ENCODE peak calls at places on chromosomes 2 and 18, in ten cellular contexts. T, K, R, H, E, F, Q, L, S and M are unnamed samples.

GRCh38 chr2:175439416-175439815 is 257.9 kb upstream of the ATP5MC3 start:
- DNase-seq in T (no peak), K (no peak), R (no peak), H (no peak), E (no peak), F (no peak), Q (no peak), L (no peak), S (no peak), M (no peak)

GRCh38 chr2:136242687-136243277 is 124.8 kb upstream of the CXCR4 start:
- DNase-seq in T (peak; percentile 78), K (no peak), R (no peak), H (no peak), E (no peak), F (peak; percentile 13), Q (no peak), L (no peak), S (peak; percentile 20), M (peak; percentile 16)

GRCh38 chr2:118913805-118914645 is 28.0 kb upstream of the MARCO start:
- DNase-seq in T (no peak), K (no peak), R (no peak), H (no peak), E (no peak), F (no peak), Q (peak; percentile 13), L (no peak), S (no peak), M (peak; percentile 52)

GRCh38 chr18:9688036-9688741 is 19.9 kb upstream of the RAB31 start:
- DNase-seq in T (no peak), K (no peak), R (no peak), H (no peak), E (no peak), F (no peak), Q (no peak), L (no peak), S (peak; percentile 91), M (peak; percentile 69)

GRCh38 chr2:121321476-121321875 is 36.5 kb upstream of the TFCP2L1 start:
- DNase-seq in T (peak; percentile 25), K (no peak), R (no peak), H (no peak), E (no peak), F (no peak), Q (no peak), L (no peak), S (no peak), M (no peak)

GRCh38 chr18:59057969-59058368 is 81.7 kb upstream of the SEC11C start:
- DNase-seq in T (no peak), K (no peak), R (no peak), H (no peak), E (peak; percentile 20), F (no peak), Q (peak; percentile 78), L (no peak), S (peak; percentile 21), M (peak; percentile 87)

GRCh38 chr2:85554980-85555612 is 6.2 kb downstream of the GGCX start:
- DNase-seq in T (no peak), K (no peak), R (no peak), H (no peak), E (no peak), F (no peak), Q (no peak), L (no peak), S (no peak), M (no peak)

GRCh38 chr2:28716265-28716865 is 35.3 kb upstream of the PPP1CB start:
- DNase-seq in T (no peak), K (peak; percentile 98), R (peak; percentile 83), H (no peak), E (peak; percentile 83), F (peak; percentile 26), Q (peak; percentile 89), L (peak; percentile 66), S (peak; percentile 93), M (peak; percentile 98)

GRCh38 chr18:50117876-50118275 is 77.1 kb downstream of the MYO5B start:
- DNase-seq in T (no peak), K (no peak), R (no peak), H (no peak), E (no peak), F (no peak), Q (no peak), L (no peak), S (no peak), M (no peak)

GRCh38 chr18:10025756-10026290 is 112.0 kb downstream of the VAPA start:
- DNase-seq in T (no peak), K (no peak), R (no peak), H (peak; percentile 18), E (no peak), F (no peak), Q (no peak), L (no peak), S (no peak), M (no peak)

GRCh38 chr2:208437755-208438154 is 31.2 kb downstream of the PTH2R start:
- DNase-seq in T (no peak), K (no peak), R (no peak), H (no peak), E (no peak), F (no peak), Q (no peak), L (no peak), S (no peak), M (no peak)

GRCh38 chr18:56835331-56835730 is 184.2 kb downstream of the WDR7 start:
- DNase-seq in T (no peak), K (no peak), R (no peak), H (no peak), E (no peak), F (no peak), Q (peak; percentile 6), L (no peak), S (peak; percentile 50), M (no peak)

GRCh38 chr2:10982931-10983701 is 71.4 kb downstream of the KCNF1 start:
- DNase-seq in T (no peak), K (peak; percentile 63), R (peak; percentile 42), H (no peak), E (no peak), F (no peak), Q (no peak), L (peak; percentile 92), S (no peak), M (no peak)

GRCh38 chr2:23828256-23828980 is 98.5 kb downstream of the ATAD2B start:
- DNase-seq in T (no peak), K (peak; percentile 29), R (no peak), H (no peak), E (peak; percentile 26), F (no peak), Q (peak; percentile 34), L (no peak), S (peak; percentile 72), M (no peak)

GRCh38 chr18:26056291-26056690 is 34.1 kb downstream of the SS18 start:
- DNase-seq in T (no peak), K (no peak), R (no peak), H (no peak), E (no peak), F (no peak), Q (peak; percentile 29), L (no peak), S (peak; percentile 78), M (peak; percentile 64)

GRCh38 chr2:38565333-38565732 is 37.4 kb downstream of the HNRNPLL start:
- DNase-seq in T (no peak), K (no peak), R (no peak), H (no peak), E (no peak), F (no peak), Q (no peak), L (no peak), S (no peak), M (no peak)

GRCh38 chr2:38574278-38574677 is 28.4 kb downstream of the HNRNPLL start:
- DNase-seq in T (no peak), K (no peak), R (no peak), H (no peak), E (no peak), F (no peak), Q (no peak), L (no peak), S (no peak), M (no peak)

GRCh38 chr2:38568724-38569478 is 33.8 kb downstream of the HNRNPLL start:
- DNase-seq in T (no peak), K (no peak), R (no peak), H (no peak), E (no peak), F (no peak), Q (no peak), L (no peak), S (no peak), M (no peak)

GRCh38 chr2:38572167-38572566 is 30.6 kb downstream of the HNRNPLL start:
- DNase-seq in T (no peak), K (peak; percentile 43), R (no peak), H (no peak), E (no peak), F (peak; percentile 10), Q (peak; percentile 76), L (no peak), S (peak; percentile 82), M (peak; percentile 93)

GRCh38 chr2:38571186-38571585 is 31.5 kb downstream of the HNRNPLL start:
- DNase-seq in T (no peak), K (no peak), R (no peak), H (no peak), E (no peak), F (no peak), Q (no peak), L (no peak), S (no peak), M (no peak)
- H3K4me3 ChIP-seq in T (no peak overlapping the region), K (no peak overlapping the region), R (no peak overlapping the region), H (no peak overlapping the region), E (no peak overlapping the region), F (no peak overlapping the region), Q (no peak overlapping the region), L (no peak overlapping the region), S (no peak overlapping the region), M (no peak overlapping the region)

GRCh38 chr2:45649457-45649854 is 2.0 kb upstream of the PRKCE start:
- DNase-seq in T (no peak), K (peak; percentile 32), R (peak; percentile 27), H (no peak), E (no peak), F (no peak), Q (peak; percentile 34), L (no peak), S (peak; percentile 50), M (peak; percentile 45)
- H3K4me3 ChIP-seq in T (peak overlapping the region; percentile 83), K (no peak overlapping the region), R (peak overlapping the region; percentile 72), H (peak overlapping the region; percentile 94), E (peak overlapping the region; percentile 85), F (peak overlapping the region; percentile 41), Q (peak overlapping the region; percentile 91), L (peak overlapping the region; percentile 54), S (peak overlapping the region; percentile 79), M (peak overlapping the region; percentile 83)

DNA sequence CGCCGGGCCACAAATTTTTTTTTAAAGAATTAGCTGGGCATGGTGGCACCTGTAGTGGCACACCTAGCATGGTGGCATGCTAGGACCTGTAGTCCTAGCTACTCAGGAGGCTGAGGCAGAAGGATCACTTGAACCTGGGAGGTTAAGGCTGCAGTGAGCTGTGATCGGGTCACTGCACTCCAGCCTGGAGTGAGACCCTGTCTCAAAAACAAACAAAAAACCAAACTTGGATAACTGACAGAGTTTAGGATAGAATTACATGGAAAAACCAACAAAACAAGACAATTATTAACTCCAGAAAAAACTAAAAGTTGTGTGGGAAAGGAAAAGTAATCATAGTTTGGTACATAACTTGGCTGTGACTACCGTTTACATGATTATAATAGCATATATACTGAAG is 1.6 kb upstream of the CFLAR start:
- DNase-seq in T (no peak), K (no peak), R (no peak), H (no peak), E (no peak), F (no peak), Q (no peak), L (no peak), S (no peak), M (no peak)
- H3K4me3 ChIP-seq in T (no peak overlapping the region), K (no peak overlapping the region), R (no peak overlapping the region), H (no peak overlapping the region), E (no peak overlapping the region), F (no peak overlapping the region), Q (no peak overlapping the region), L (no peak overlapping the region), S (peak overlapping the region; percentile 47), M (no peak overlapping the region)

GRCh38 chr2:96768083-96768561 is 7.4 kb downstream of the CNNM4 start:
- DNase-seq in T (no peak), K (no peak), R (peak; percentile 72), H (no peak), E (no peak), F (no peak), Q (no peak), L (no peak), S (no peak), M (no peak)
- H3K4me3 ChIP-seq in T (no peak overlapping the region), K (no peak overlapping the region), R (no peak overlapping the region), H (no peak overlapping the region), E (no peak overlapping the region), F (no peak overlapping the region), Q (no peak overlapping the region), L (no peak overlapping the region), S (no peak overlapping the region), M (no peak overlapping the region)